ENCODE peak calls at places on chromosomes 3 and 15, in six cellular contexts. X is bronchial epithelial cell, P is fibroblast of pulmonary artery, R is neural crest cell, K is progenitor cell of endocrine pancreas, Y is endodermal cell. W is an unnamed sample.
A peak's percentile ranks its signal among the peaks of the same experiment; 100 is the strongest.

GRCh38 chr15:44148580-44148979 is 46.5 kb downstream of the FRMD5 start:
- DNase-seq in X (no peak), P (no peak), R (no peak), K (no peak), Y (no peak), W (no peak)

GRCh38 chr15:57728436-57728835 is 21.9 kb downstream of the POLR2M start:
- DNase-seq in X (no peak), P (no peak), R (no peak), K (no peak), Y (no peak), W (no peak)

GRCh38 chr15:68818671-68819450 is 1.8 kb downstream of the ANP32A start:
- DNase-seq in X (no peak), P (peak; percentile 45), R (no peak), K (peak; percentile 53), Y (peak; percentile 87), W (peak; percentile 49)

GRCh38 chr3:40877651-40878463 is 321.4 kb upstream of the CTNNB1 start:
- DNase-seq in X (peak; percentile 15), P (peak; percentile 84), R (no peak), K (no peak), Y (no peak), W (peak; percentile 94)

GRCh38 chr3:114439279-114439678 is 145.5 kb downstream of the TIGIT start:
- DNase-seq in X (no peak), P (no peak), R (no peak), K (no peak), Y (no peak), W (no peak)

GRCh38 chr3:58434990-58435389 is 1.4 kb upstream of the PDHB start:
- DNase-seq in X (peak; percentile 54), P (peak; percentile 78), R (no peak), K (no peak), Y (peak; percentile 92), W (peak; percentile 51)

GRCh38 chr3:193853511-193854219 is 260.7 kb downstream of the OPA1 start:
- DNase-seq in X (no peak), P (no peak), R (no peak), K (no peak), Y (no peak), W (no peak)

GRCh38 chr3:151318313-151318712 is 1.7 kb upstream of the GPR87 start:
- DNase-seq in X (no peak), P (peak; percentile 29), R (no peak), K (no peak), Y (no peak), W (no peak)

GRCh38 chr3:143118630-143119008 is 952 bp upstream of the CHST2 start:
- DNase-seq in X (no peak), P (no peak), R (no peak), K (no peak), Y (no peak), W (no peak)

GRCh38 chr3:15967577-15967976 is 169.8 kb upstream of the ANKRD28 start:
- DNase-seq in X (no peak), P (no peak), R (no peak), K (no peak), Y (no peak), W (no peak)

GRCh38 chr3:113013593-113013992 is 22.8 kb downstream of the GTPBP8 start:
- DNase-seq in X (no peak), P (no peak), R (no peak), K (no peak), Y (no peak), W (no peak)

GRCh38 chr3:127903596-127903995 is 11.4 kb upstream of the KBTBD12 start:
- DNase-seq in X (no peak), P (no peak), R (no peak), K (no peak), Y (no peak), W (no peak)

GRCh38 chr3:66889758-66890576 is 108.1 kb upstream of the KBTBD8 start:
- DNase-seq in X (no peak), P (no peak), R (no peak), K (no peak), Y (no peak), W (no peak)

GRCh38 chr3:11661052-11661656 is 17.4 kb upstream of the VGLL4 start:
- DNase-seq in X (peak; percentile 47), P (peak; percentile 35), R (no peak), K (no peak), Y (no peak), W (peak; percentile 25)

GRCh38 chr15:49946681-49947080 is 172.4 kb downstream of the ATP8B4 start:
- DNase-seq in X (peak; percentile 15), P (no peak), R (no peak), K (no peak), Y (no peak), W (peak; percentile 18)

GRCh38 chr3:42508562-42508961 is 6.1 kb downstream of the VIPR1 start:
- DNase-seq in X (no peak), P (no peak), R (no peak), K (no peak), Y (peak; percentile 45), W (no peak)

GRCh38 chr3:27675287-27675686 is 46.8 kb downstream of the EOMES start:
- DNase-seq in X (peak; percentile 87), P (peak; percentile 85), R (no peak), K (no peak), Y (no peak), W (peak; percentile 80)

GRCh38 chr15:69955240-69955894 is 142.3 kb downstream of the TLE3 start:
- DNase-seq in X (no peak), P (no peak), R (no peak), K (no peak), Y (no peak), W (no peak)
- TF ChIP-seq CTCF in X (no peak), P (no peak), R (no peak), K (no peak), Y (no peak), W (no peak)

GRCh38 chr3:168544097-168544957 is 448.6 kb upstream of the GOLIM4 start:
- DNase-seq in X (peak; percentile 24), P (peak; percentile 11), R (no peak), K (no peak), Y (peak; percentile 44), W (no peak)
- TF ChIP-seq CTCF in X (peak; percentile 1), P (peak; percentile 23), R (no peak), K (no peak), Y (peak; percentile 35), W (no peak)

DNA sequence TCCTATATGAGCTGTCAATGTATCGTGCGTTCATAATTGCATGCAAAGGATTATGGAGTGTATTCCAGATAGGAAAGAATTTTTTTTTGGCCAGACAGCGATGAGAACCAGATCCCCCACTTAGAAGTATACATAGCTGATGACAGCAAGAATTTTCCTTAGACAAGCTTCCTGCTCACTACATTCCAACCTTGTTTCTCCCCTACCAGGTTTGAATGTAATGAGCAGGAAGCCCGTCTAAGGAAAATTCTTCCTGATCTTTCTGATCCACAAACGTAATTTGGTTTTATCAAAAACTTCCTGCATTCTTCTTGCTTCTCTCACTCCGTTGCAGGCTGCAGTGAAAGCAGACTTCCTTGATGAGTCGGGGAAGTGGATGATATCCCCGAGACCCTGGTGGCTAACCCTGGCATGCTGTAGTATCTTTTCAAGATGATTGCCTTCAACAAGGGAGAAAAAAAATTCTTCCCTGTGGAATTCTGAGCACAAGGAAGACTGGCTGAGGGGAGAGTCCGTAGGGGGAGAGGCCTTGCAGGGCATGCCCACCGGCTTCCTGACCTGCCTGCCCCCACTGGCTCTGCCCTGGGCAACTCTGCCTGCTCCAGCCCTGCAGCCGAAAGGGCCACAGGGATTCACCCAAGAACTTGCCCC is 243.1 kb downstream of the TLE3 start:
- DNase-seq in X (no peak), P (peak; percentile 95), R (no peak), K (no peak), Y (no peak), W (no peak)
- TF ChIP-seq CTCF in X (no peak), P (no peak), R (no peak), K (no peak), Y (no peak), W (no peak)

GRCh38 chr3:141228385-141228784 is 3.2 kb upstream of the PXYLP1 start:
- DNase-seq in X (no peak), P (no peak), R (no peak), K (no peak), Y (no peak), W (no peak)
- TF ChIP-seq CTCF in X (no peak), P (no peak), R (no peak), K (no peak), Y (peak; percentile 36), W (no peak)

GRCh38 chr3:141998674-141999290 is 122.3 kb downstream of the ATP1B3 start:
- DNase-seq in X (peak; percentile 32), P (peak; percentile 44), R (no peak), K (no peak), Y (no peak), W (peak; percentile 23)
- TF ChIP-seq CTCF in X (no peak), P (peak; percentile 41), R (peak; percentile 57), K (no peak), Y (no peak), W (peak; percentile 35)

GRCh38 chr3:62632510-62633294 is 242.5 kb downstream of the CADPS start:
- DNase-seq in X (no peak), P (no peak), R (no peak), K (no peak), Y (no peak), W (no peak)
- TF ChIP-seq CTCF in X (peak; percentile 1), P (no peak), R (no peak), K (no peak), Y (peak; percentile 53), W (no peak)

DNA sequence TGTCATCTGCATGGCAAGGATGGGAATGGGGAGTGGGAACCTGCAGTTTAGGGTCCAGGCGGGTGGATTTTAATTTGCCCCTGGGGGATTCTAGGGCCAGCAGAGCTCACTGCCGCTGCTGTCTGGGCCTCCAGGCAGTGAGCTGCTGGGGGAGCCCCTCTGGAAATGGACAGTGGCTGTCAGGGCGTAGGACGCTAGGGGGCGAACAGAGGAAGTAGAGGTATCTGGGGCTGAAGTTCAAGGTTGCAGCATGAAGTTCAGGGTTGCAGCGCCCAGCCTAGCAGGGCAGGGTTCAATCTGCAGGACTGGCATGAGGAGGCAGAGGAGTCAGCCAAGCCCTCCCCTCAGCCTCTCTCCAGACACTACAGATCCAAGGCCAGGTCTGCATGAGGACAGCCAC is 49.5 kb downstream of the APBA2 start:
- DNase-seq in X (no peak), P (peak; percentile 11), R (peak; percentile 33), K (no peak), Y (peak; percentile 91), W (no peak)
- TF ChIP-seq CTCF in X (peak; percentile 5), P (peak; percentile 36), R (peak; percentile 36), K (peak; percentile 46), Y (peak; percentile 82), W (peak; percentile 14)

DNA sequence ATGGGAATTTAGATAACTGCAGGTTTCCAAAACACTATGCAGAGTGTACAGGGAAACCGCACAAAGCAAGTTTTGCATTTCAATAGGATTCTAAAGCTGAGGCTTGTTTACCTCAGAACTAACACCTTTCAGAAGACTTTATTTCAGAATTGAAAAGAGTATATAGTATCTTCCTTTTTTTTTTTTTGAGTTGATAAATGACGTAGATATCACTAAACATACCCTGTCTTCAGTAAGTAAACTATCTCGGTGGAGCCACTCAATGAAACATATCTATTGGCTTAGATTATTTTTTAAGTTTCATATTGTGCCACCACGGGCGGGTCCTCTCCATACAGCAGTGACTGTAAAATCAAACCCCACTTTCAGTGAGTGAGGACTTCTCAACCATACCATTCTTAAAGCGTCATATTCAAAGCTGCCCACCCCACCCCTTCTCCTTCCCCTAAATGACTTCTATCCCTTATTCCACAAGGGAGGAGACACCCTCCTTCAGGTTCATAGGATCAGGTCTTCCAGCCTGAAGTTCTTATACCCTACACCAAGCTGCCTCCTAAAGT is 2.0 kb upstream of the TBL1XR1 start:
- DNase-seq in X (no peak), P (no peak), R (no peak), K (no peak), Y (no peak), W (no peak)
- TF ChIP-seq CTCF in X (no peak), P (no peak), R (no peak), K (no peak), Y (no peak), W (no peak)